ENCODE peak calls at places on chromosomes 13 and 19, in five cellular contexts. J is T-helper 2 cell, D is non-pigmented ciliary epithelial cell, T is nephron progenitor cell, B is retinal pigment epithelial cell. A is an unnamed sample.

GRCh38 chr13:110575322-110576069 is 14.0 kb upstream of the RAB20 start:
- DNase-seq in J (no peak), B (no peak), D (no peak), T (peak), A (no peak)

GRCh38 chr19:11979527-11979926 is 14.7 kb downstream of the ZNF763 start:
- DNase-seq in T (no peak), D (no peak), J (no peak), B (no peak), A (no peak)

GRCh38 chr13:91347996-91348905 is 764 bp downstream of the MIR17HG start:
- DNase-seq in T (peak), D (no peak), J (peak), B (no peak), A (no peak)

GRCh38 chr13:83350569-83350968 is 531.7 kb downstream of the SLITRK1 start:
- DNase-seq in D (peak), B (peak), T (no peak), J (no peak), A (no peak)

GRCh38 chr13:28843594-28843993 is 23.5 kb downstream of the MTUS2 start:
- DNase-seq in D (no peak), T (no peak), J (no peak), B (no peak), A (no peak)

GRCh38 chr19:4496304-4496703 is 22.0 kb downstream of the PLIN4 start:
- DNase-seq in J (no peak), B (no peak), T (no peak), D (no peak), A (no peak)

GRCh38 chr13:75339635-75340374 is 142.2 kb downstream of the TBC1D4 start:
- DNase-seq in J (no peak), B (no peak), D (no peak), T (no peak), A (no peak)

GRCh38 chr19:50359432-50359818 is 6.0 kb downstream of the NAPSA start:
- DNase-seq in J (no peak), D (no peak), B (no peak), T (no peak), A (no peak)

GRCh38 chr19:12194827-12195500 is 32.1 kb downstream of the ZNF136 start:
- DNase-seq in J (peak), T (peak), B (peak), D (peak), A (no peak)

GRCh38 chr19:53927745-53928144 is 18.7 kb downstream of the CACNG7 start:
- DNase-seq in D (peak), T (peak), J (no peak), B (peak), A (no peak)

GRCh38 chr19:55181740-55182139 is 1.7 kb upstream of the SYT5 start:
- DNase-seq in J (no peak), B (no peak), T (no peak), D (no peak), A (no peak)

GRCh38 chr19:54612428-54612827 is 17.9 kb upstream of the LILRB1 start:
- DNase-seq in J (no peak), D (no peak), T (no peak), B (no peak), A (no peak)

GRCh38 chr19:55579766-55580621 is 654 bp downstream of the ZNF579 start:
- DNase-seq in B (no peak), J (no peak), T (peak), D (no peak), A (no peak)

GRCh38 chr13:39836038-39836437 is 180.6 kb downstream of the COG6 start:
- DNase-seq in D (no peak), B (no peak), J (no peak), T (no peak), A (no peak)

GRCh38 chr13:33611016-33611805 is 206.7 kb upstream of the RFC3 start:
- DNase-seq in B (peak), D (peak), J (no peak), T (peak), A (peak)

GRCh38 chr19:33509774-33510173 is 11.8 kb downstream of the PEPD start:
- DNase-seq in T (no peak), J (no peak), B (no peak), D (no peak), A (no peak)

GRCh38 chr13:83906240-83906820 is 24.1 kb upstream of the SLITRK1 start:
- DNase-seq in D (no peak), B (no peak), J (no peak), T (no peak), A (no peak)

GRCh38 chr19:18225702-18226468 is at the start of gene PDE4C:
- DNase-seq in B (no peak), J (no peak), T (peak), D (no peak), A (no peak)

GRCh38 chr13:37168922-37169321 is 63.5 kb upstream of the CSNK1A1L start:
- DNase-seq in J (no peak), D (no peak), T (no peak), B (no peak), A (no peak)

GRCh38 chr13:34152409-34152808 is 334.5 kb downstream of the RFC3 start:
- DNase-seq in B (no peak), D (no peak), J (no peak), T (no peak), A (no peak)

GRCh38 chr19:1082165-1082927 is 12.8 kb downstream of the POLR2E start:
- DNase-seq in B (no peak), J (peak), T (peak), D (no peak), A (no peak)